ENCODE peak calls at places on chromosomes 7 and 10, in eight cellular contexts. One of them, this sample, is unnamed.

GRCh38 chr7:68107256-68107655 is 1110.6 kb downstream of the TYW1 start:
- DNase-seq in astrocyte of the cerebellum: no peak
- DNase-seq in GM10248: no peak
- DNase-seq in fibroblast of mammary gland: no peak
- DNase-seq in neural crest cell: no peak
- DNase-seq in type B pancreatic cell: no peak
- DNase-seq in mesothelial cell of epicardium: no peak
- DNase-seq in pancreas: no peak
- DNase-seq in this sample: no peak

GRCh38 chr7:81209059-81209458 is 290.2 kb upstream of the SEMA3C start:
- DNase-seq in mesothelial cell of epicardium: no peak
- DNase-seq in pancreas: no peak
- DNase-seq in astrocyte of the cerebellum: no peak
- DNase-seq in type B pancreatic cell: no peak
- DNase-seq in GM10248: no peak
- DNase-seq in fibroblast of mammary gland: peak
- DNase-seq in neural crest cell: no peak
- DNase-seq in this sample: no peak

GRCh38 chr7:137287651-137288258 is 55.8 kb downstream of the PTN start:
- DNase-seq in astrocyte of the cerebellum: no peak
- DNase-seq in fibroblast of mammary gland: peak
- DNase-seq in GM10248: no peak
- DNase-seq in type B pancreatic cell: no peak
- DNase-seq in neural crest cell: no peak
- DNase-seq in mesothelial cell of epicardium: no peak
- DNase-seq in pancreas: no peak
- DNase-seq in this sample: no peak

GRCh38 chr10:2981361-2981801 is 86.0 kb upstream of the PFKP start:
- DNase-seq in fibroblast of mammary gland: no peak
- DNase-seq in pancreas: no peak
- DNase-seq in GM10248: no peak
- DNase-seq in mesothelial cell of epicardium: no peak
- DNase-seq in neural crest cell: no peak
- DNase-seq in astrocyte of the cerebellum: no peak
- DNase-seq in type B pancreatic cell: no peak
- DNase-seq in this sample: no peak

GRCh38 chr10:49309691-49310371 is 10.9 kb downstream of the C10orf71 start:
- DNase-seq in type B pancreatic cell: no peak
- DNase-seq in mesothelial cell of epicardium: no peak
- DNase-seq in GM10248: peak
- DNase-seq in neural crest cell: no peak
- DNase-seq in fibroblast of mammary gland: no peak
- DNase-seq in pancreas: no peak
- DNase-seq in astrocyte of the cerebellum: no peak
- DNase-seq in this sample: no peak

GRCh38 chr10:11035318-11035920 is 17.7 kb downstream of the CELF2 start:
- DNase-seq in type B pancreatic cell: no peak
- DNase-seq in mesothelial cell of epicardium: no peak
- DNase-seq in fibroblast of mammary gland: peak
- DNase-seq in neural crest cell: no peak
- DNase-seq in astrocyte of the cerebellum: peak
- DNase-seq in pancreas: no peak
- DNase-seq in GM10248: no peak
- DNase-seq in this sample: peak

GRCh38 chr7:158827411-158828342 is 1.6 kb downstream of the ESYT2 start:
- DNase-seq in fibroblast of mammary gland: peak
- DNase-seq in pancreas: no peak
- DNase-seq in GM10248: peak
- DNase-seq in neural crest cell: no peak
- DNase-seq in type B pancreatic cell: no peak
- DNase-seq in astrocyte of the cerebellum: no peak
- DNase-seq in mesothelial cell of epicardium: no peak
- DNase-seq in this sample: no peak

GRCh38 chr7:90715067-90715466 is 118.9 kb downstream of the CDK14 start:
- DNase-seq in fibroblast of mammary gland: no peak
- DNase-seq in type B pancreatic cell: no peak
- DNase-seq in pancreas: no peak
- DNase-seq in GM10248: no peak
- DNase-seq in mesothelial cell of epicardium: no peak
- DNase-seq in neural crest cell: no peak
- DNase-seq in astrocyte of the cerebellum: no peak
- DNase-seq in this sample: no peak

GRCh38 chr10:11232222-11232961 is 214.7 kb downstream of the CELF2 start:
- DNase-seq in fibroblast of mammary gland: no peak
- DNase-seq in type B pancreatic cell: no peak
- DNase-seq in GM10248: no peak
- DNase-seq in astrocyte of the cerebellum: no peak
- DNase-seq in mesothelial cell of epicardium: no peak
- DNase-seq in neural crest cell: no peak
- DNase-seq in pancreas: no peak
- DNase-seq in this sample: no peak

GRCh38 chr10:8074881-8075280 is 20.4 kb downstream of the GATA3 start:
- DNase-seq in mesothelial cell of epicardium: no peak
- DNase-seq in pancreas: no peak
- DNase-seq in GM10248: no peak
- DNase-seq in neural crest cell: no peak
- DNase-seq in fibroblast of mammary gland: no peak
- DNase-seq in astrocyte of the cerebellum: no peak
- DNase-seq in type B pancreatic cell: no peak
- DNase-seq in this sample: no peak

GRCh38 chr7:87445897-87446296 is 29.6 kb downstream of the ABCB4 start:
- DNase-seq in GM10248: peak
- DNase-seq in fibroblast of mammary gland: no peak
- DNase-seq in mesothelial cell of epicardium: no peak
- DNase-seq in neural crest cell: no peak
- DNase-seq in pancreas: no peak
- DNase-seq in astrocyte of the cerebellum: no peak
- DNase-seq in type B pancreatic cell: no peak
- DNase-seq in this sample: no peak

GRCh38 chr7:125098377-125098970 is 168.8 kb upstream of the POT1 start:
- DNase-seq in GM10248: no peak
- DNase-seq in fibroblast of mammary gland: no peak
- DNase-seq in astrocyte of the cerebellum: no peak
- DNase-seq in mesothelial cell of epicardium: no peak
- DNase-seq in pancreas: no peak
- DNase-seq in neural crest cell: no peak
- DNase-seq in type B pancreatic cell: no peak
- DNase-seq in this sample: no peak

GRCh38 chr7:128247640-128248194 is 6.6 kb downstream of the LEP start:
- DNase-seq in fibroblast of mammary gland: peak
- DNase-seq in pancreas: no peak
- DNase-seq in neural crest cell: no peak
- DNase-seq in type B pancreatic cell: no peak
- DNase-seq in GM10248: no peak
- DNase-seq in mesothelial cell of epicardium: no peak
- DNase-seq in astrocyte of the cerebellum: no peak
- DNase-seq in this sample: no peak

GRCh38 chr7:8597565-8597964 is 164.2 kb downstream of the NXPH1 start:
- DNase-seq in GM10248: no peak
- DNase-seq in mesothelial cell of epicardium: no peak
- DNase-seq in pancreas: no peak
- DNase-seq in neural crest cell: no peak
- DNase-seq in fibroblast of mammary gland: no peak
- DNase-seq in type B pancreatic cell: no peak
- DNase-seq in astrocyte of the cerebellum: no peak
- DNase-seq in this sample: no peak

GRCh38 chr7:121278120-121279021 is 50.4 kb upstream of the WNT16 start:
- DNase-seq in mesothelial cell of epicardium: no peak
- DNase-seq in astrocyte of the cerebellum: no peak
- DNase-seq in neural crest cell: no peak
- DNase-seq in pancreas: no peak
- DNase-seq in GM10248: peak
- DNase-seq in fibroblast of mammary gland: peak
- DNase-seq in type B pancreatic cell: no peak
- DNase-seq in this sample: no peak

GRCh38 chr7:106100863-106101262 is 11.2 kb downstream of the SYPL1 start:
- DNase-seq in type B pancreatic cell: no peak
- DNase-seq in fibroblast of mammary gland: no peak
- DNase-seq in GM10248: no peak
- DNase-seq in neural crest cell: no peak
- DNase-seq in mesothelial cell of epicardium: no peak
- DNase-seq in pancreas: no peak
- DNase-seq in astrocyte of the cerebellum: no peak
- DNase-seq in this sample: no peak

GRCh38 chr7:115707684-115708341 is 322.8 kb downstream of the TFEC start:
- DNase-seq in mesothelial cell of epicardium: no peak
- DNase-seq in GM10248: no peak
- DNase-seq in fibroblast of mammary gland: no peak
- DNase-seq in type B pancreatic cell: no peak
- DNase-seq in pancreas: no peak
- DNase-seq in neural crest cell: no peak
- DNase-seq in astrocyte of the cerebellum: no peak
- DNase-seq in this sample: no peak

GRCh38 chr7:27213904-27214586 is 14.2 kb upstream of the HOXA13 start:
- DNase-seq in astrocyte of the cerebellum: no peak
- DNase-seq in GM10248: no peak
- DNase-seq in pancreas: no peak
- DNase-seq in neural crest cell: no peak
- DNase-seq in type B pancreatic cell: no peak
- DNase-seq in mesothelial cell of epicardium: no peak
- DNase-seq in fibroblast of mammary gland: no peak
- DNase-seq in this sample: no peak

GRCh38 chr7:47428052-47428779 is 153.7 kb downstream of the TNS3 start:
- DNase-seq in pancreas: no peak
- DNase-seq in GM10248: no peak
- DNase-seq in type B pancreatic cell: no peak
- DNase-seq in fibroblast of mammary gland: no peak
- DNase-seq in mesothelial cell of epicardium: no peak
- DNase-seq in neural crest cell: no peak
- DNase-seq in astrocyte of the cerebellum: no peak
- DNase-seq in this sample: no peak

GRCh38 chr10:96416643-96417042 is 57.8 kb upstream of the OPALIN start:
- DNase-seq in fibroblast of mammary gland: peak
- DNase-seq in astrocyte of the cerebellum: peak
- DNase-seq in neural crest cell: peak
- DNase-seq in pancreas: no peak
- DNase-seq in mesothelial cell of epicardium: no peak
- DNase-seq in GM10248: no peak
- DNase-seq in type B pancreatic cell: no peak
- DNase-seq in this sample: no peak

GRCh38 chr10:78401882-78402367 is 368.3 kb downstream of the RPS24 start:
- DNase-seq in fibroblast of mammary gland: no peak
- DNase-seq in mesothelial cell of epicardium: no peak
- DNase-seq in astrocyte of the cerebellum: no peak
- DNase-seq in type B pancreatic cell: no peak
- DNase-seq in neural crest cell: no peak
- DNase-seq in pancreas: no peak
- DNase-seq in GM10248: no peak
- DNase-seq in this sample: no peak

GRCh38 chr10:11521860-11522259 is 89.6 kb downstream of the USP6NL start:
- DNase-seq in pancreas: no peak
- DNase-seq in fibroblast of mammary gland: peak
- DNase-seq in GM10248: no peak
- DNase-seq in mesothelial cell of epicardium: no peak
- DNase-seq in type B pancreatic cell: no peak
- DNase-seq in neural crest cell: no peak
- DNase-seq in astrocyte of the cerebellum: peak
- DNase-seq in this sample: no peak

GRCh38 chr10:70308121-70309060 is 24.6 kb upstream of the NPFFR1 start:
- DNase-seq in neural crest cell: no peak
- DNase-seq in pancreas: no peak
- DNase-seq in astrocyte of the cerebellum: no peak
- DNase-seq in mesothelial cell of epicardium: no peak
- DNase-seq in type B pancreatic cell: no peak
- DNase-seq in GM10248: no peak
- DNase-seq in fibroblast of mammary gland: no peak
- DNase-seq in this sample: no peak

GRCh38 chr10:70499829-70500167 is 21.2 kb downstream of the PALD1 start:
- DNase-seq in neural crest cell: no peak
- DNase-seq in type B pancreatic cell: no peak
- DNase-seq in mesothelial cell of epicardium: no peak
- DNase-seq in GM10248: no peak
- DNase-seq in astrocyte of the cerebellum: no peak
- DNase-seq in fibroblast of mammary gland: no peak
- DNase-seq in pancreas: no peak
- DNase-seq in this sample: no peak

GRCh38 chr7:139871276-139871675 is 42.2 kb downstream of the TBXAS1 start:
- DNase-seq in type B pancreatic cell: no peak
- DNase-seq in GM10248: no peak
- DNase-seq in neural crest cell: no peak
- DNase-seq in astrocyte of the cerebellum: no peak
- DNase-seq in mesothelial cell of epicardium: no peak
- DNase-seq in fibroblast of mammary gland: peak
- DNase-seq in pancreas: no peak
- DNase-seq in this sample: no peak

GRCh38 chr10:58107506-58107905 is 160.2 kb downstream of the IPMK start:
- DNase-seq in GM10248: no peak
- DNase-seq in astrocyte of the cerebellum: peak
- DNase-seq in pancreas: no peak
- DNase-seq in mesothelial cell of epicardium: no peak
- DNase-seq in neural crest cell: no peak
- DNase-seq in fibroblast of mammary gland: peak
- DNase-seq in type B pancreatic cell: no peak
- DNase-seq in this sample: no peak

GRCh38 chr10:22597142-22597541 is 117.2 kb downstream of the PIP4K2A start:
- DNase-seq in mesothelial cell of epicardium: no peak
- DNase-seq in astrocyte of the cerebellum: no peak
- DNase-seq in fibroblast of mammary gland: no peak
- DNase-seq in type B pancreatic cell: no peak
- DNase-seq in pancreas: no peak
- DNase-seq in GM10248: peak
- DNase-seq in neural crest cell: no peak
- DNase-seq in this sample: no peak
- TF ChIP-seq CTCF in mesothelial cell of epicardium: no peak
- TF ChIP-seq CTCF in astrocyte of the cerebellum: no peak
- TF ChIP-seq CTCF in fibroblast of mammary gland: no peak
- TF ChIP-seq CTCF in type B pancreatic cell: no peak
- TF ChIP-seq CTCF in pancreas: no peak
- TF ChIP-seq CTCF in GM10248: no peak
- TF ChIP-seq CTCF in neural crest cell: no peak
- TF ChIP-seq CTCF in this sample: no peak

GRCh38 chr10:50477287-50477686 is 146.5 kb downstream of the SGMS1 start:
- DNase-seq in GM10248: no peak
- DNase-seq in neural crest cell: no peak
- DNase-seq in mesothelial cell of epicardium: no peak
- DNase-seq in pancreas: no peak
- DNase-seq in type B pancreatic cell: no peak
- DNase-seq in fibroblast of mammary gland: no peak
- DNase-seq in astrocyte of the cerebellum: no peak
- DNase-seq in this sample: no peak

GRCh38 chr10:50480054-50481007 is 143.4 kb downstream of the SGMS1 start:
- DNase-seq in astrocyte of the cerebellum: no peak
- DNase-seq in GM10248: no peak
- DNase-seq in neural crest cell: no peak
- DNase-seq in type B pancreatic cell: no peak
- DNase-seq in pancreas: no peak
- DNase-seq in fibroblast of mammary gland: no peak
- DNase-seq in mesothelial cell of epicardium: no peak
- DNase-seq in this sample: no peak
- TF ChIP-seq CTCF in astrocyte of the cerebellum: no peak
- TF ChIP-seq CTCF in GM10248: no peak
- TF ChIP-seq CTCF in neural crest cell: no peak
- TF ChIP-seq CTCF in type B pancreatic cell: no peak
- TF ChIP-seq CTCF in pancreas: no peak
- TF ChIP-seq CTCF in fibroblast of mammary gland: no peak
- TF ChIP-seq CTCF in mesothelial cell of epicardium: no peak
- TF ChIP-seq CTCF in this sample: no peak

GRCh38 chr10:16843252-16843870 is 26.1 kb upstream of the RSU1 start:
- DNase-seq in neural crest cell: no peak
- DNase-seq in type B pancreatic cell: no peak
- DNase-seq in mesothelial cell of epicardium: no peak
- DNase-seq in pancreas: no peak
- DNase-seq in GM10248: peak
- DNase-seq in astrocyte of the cerebellum: peak
- DNase-seq in fibroblast of mammary gland: peak
- DNase-seq in this sample: peak
- TF ChIP-seq CTCF in neural crest cell: peak
- TF ChIP-seq CTCF in type B pancreatic cell: peak
- TF ChIP-seq CTCF in mesothelial cell of epicardium: peak
- TF ChIP-seq CTCF in pancreas: peak
- TF ChIP-seq CTCF in GM10248: peak
- TF ChIP-seq CTCF in astrocyte of the cerebellum: peak
- TF ChIP-seq CTCF in fibroblast of mammary gland: peak
- TF ChIP-seq CTCF in this sample: peak

GRCh38 chr10:85667638-85668233 is 698.9 kb downstream of the GRID1 start:
- DNase-seq in type B pancreatic cell: no peak
- DNase-seq in mesothelial cell of epicardium: no peak
- DNase-seq in neural crest cell: no peak
- DNase-seq in pancreas: peak
- DNase-seq in GM10248: no peak
- DNase-seq in fibroblast of mammary gland: no peak
- DNase-seq in astrocyte of the cerebellum: no peak
- DNase-seq in this sample: no peak
- TF ChIP-seq CTCF in type B pancreatic cell: no peak
- TF ChIP-seq CTCF in mesothelial cell of epicardium: no peak
- TF ChIP-seq CTCF in neural crest cell: no peak
- TF ChIP-seq CTCF in pancreas: no peak
- TF ChIP-seq CTCF in GM10248: no peak
- TF ChIP-seq CTCF in fibroblast of mammary gland: no peak
- TF ChIP-seq CTCF in astrocyte of the cerebellum: no peak
- TF ChIP-seq CTCF in this sample: no peak

This sample was measured in epithelial cell of proximal tubule.